ENCODE peak calls at places on chromosomes 7 and 10, in ten cellular contexts. K, C, L, S, H, I, U, M, A and B are unnamed samples.

GRCh38 chr10:131003455-131003854 is 308.1 kb downstream of the TCERG1L start:
- DNase-seq in H (no peak), S (no peak), A (no peak), K (no peak), U (no peak), M (no peak), L (no peak), I (no peak), C (no peak), B (no peak)

GRCh38 chr10:105540381-105540780 is 899.3 kb downstream of the SORCS3 start:
- DNase-seq in A (no peak), I (no peak), C (no peak), H (no peak), S (no peak), K (no peak), U (no peak), L (no peak), M (no peak), B (no peak)

GRCh38 chr10:21572578-21572977 is 38.5 kb downstream of the MLLT10 start:
- DNase-seq in S (peak), H (no peak), K (peak), L (no peak), I (no peak), C (no peak), A (no peak), M (no peak), U (peak), B (no peak)

GRCh38 chr10:87960230-87960629 is 96.8 kb downstream of the PTEN start:
- DNase-seq in I (no peak), U (no peak), C (no peak), L (no peak), M (no peak), A (no peak), S (peak), H (no peak), K (no peak), B (no peak)

GRCh38 chr7:130278892-130279690 is 12.4 kb downstream of the CPA2 start:
- DNase-seq in C (no peak), A (no peak), S (peak), M (no peak), K (no peak), I (no peak), H (no peak), U (no peak), L (no peak), B (no peak)

GRCh38 chr10:55474258-55474657 is 673.2 kb upstream of the PCDH15 start:
- DNase-seq in A (no peak), K (no peak), U (no peak), L (no peak), I (no peak), C (no peak), M (no peak), H (no peak), S (no peak), B (no peak)

GRCh38 chr7:36474283-36475010 is 84.8 kb downstream of the ANLN start:
- DNase-seq in L (no peak), K (no peak), A (no peak), H (no peak), M (no peak), S (peak), C (no peak), U (no peak), I (peak), B (no peak)

GRCh38 chr7:12650080-12650479 is 37.4 kb upstream of the ARL4A start:
- DNase-seq in M (no peak), I (no peak), H (no peak), U (no peak), S (no peak), K (no peak), L (no peak), C (no peak), A (no peak), B (no peak)

GRCh38 chr10:49615213-49615612 is 1.4 kb downstream of the CHAT start:
- DNase-seq in K (no peak), H (no peak), U (no peak), M (peak), S (no peak), L (no peak), A (peak), I (no peak), C (no peak), B (peak)

GRCh38 chr7:17774248-17774647 is 166.0 kb downstream of the SNX13 start:
- DNase-seq in C (no peak), U (no peak), M (no peak), L (no peak), A (no peak), I (no peak), H (no peak), K (no peak), S (peak), B (no peak)

GRCh38 chr10:60208676-60209269 is 180.9 kb downstream of the ANK3 start:
- DNase-seq in A (no peak), L (no peak), S (peak), M (no peak), H (no peak), U (no peak), K (no peak), C (no peak), I (peak), B (no peak)

GRCh38 chr7:88002617-88003016 is 68.6 kb downstream of the ADAM22 start:
- DNase-seq in A (no peak), M (no peak), C (no peak), S (no peak), U (no peak), I (no peak), L (no peak), H (no peak), K (no peak), B (no peak)

GRCh38 chr7:100642534-100642907 is 1.2 kb upstream of the TFR2 start:
- DNase-seq in I (peak), M (peak), H (no peak), K (no peak), A (no peak), U (no peak), S (no peak), L (no peak), C (no peak), B (peak)

DNA sequence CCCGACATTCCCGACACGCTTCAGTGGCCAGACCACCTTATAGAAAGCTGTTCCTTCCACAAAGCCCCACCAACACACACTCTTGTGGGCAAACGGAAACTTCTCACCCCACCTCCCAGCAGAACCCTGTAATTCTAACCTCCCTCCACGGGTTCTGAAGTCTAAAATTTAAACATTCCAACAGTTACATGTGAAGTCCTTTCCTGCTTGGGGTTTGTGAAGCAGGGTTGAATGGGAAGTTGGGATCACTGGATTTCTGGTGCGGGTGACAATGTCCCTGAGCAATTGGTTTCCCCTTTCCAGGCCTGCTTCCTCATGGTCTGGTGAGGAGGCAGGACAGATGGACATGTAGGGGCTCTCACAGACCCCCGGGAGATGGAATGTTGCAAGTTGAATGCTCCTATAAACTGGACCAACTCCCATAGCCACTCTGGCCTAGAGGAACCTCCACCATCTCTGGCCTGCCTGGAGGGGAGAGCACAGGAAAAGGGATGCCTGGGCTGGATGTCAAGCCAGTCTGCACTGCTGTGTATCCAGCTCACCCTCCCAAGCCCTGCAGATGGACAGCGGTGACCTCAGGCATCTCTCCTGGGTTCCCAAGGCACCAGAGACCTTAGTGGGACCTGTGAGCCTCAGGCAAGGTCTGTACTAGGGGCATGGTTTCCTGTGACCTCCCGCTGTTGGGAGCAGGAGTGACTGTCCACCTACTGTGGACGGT is 11.3 kb downstream of the PDAP1 start:
- DNase-seq in M (no peak), S (no peak), K (no peak), L (no peak), I (no peak), C (no peak), U (no peak), A (no peak), H (no peak), B (no peak)
- TF ChIP-seq POLR2A in M (no peak), S (no peak), K (no peak), L (no peak), I (peak), C (no peak), U (no peak), A (no peak), H (no peak), B (no peak)

GRCh38 chr10:91017202-91017601 is 96.3 kb upstream of the ANKRD1 start:
- DNase-seq in S (no peak), U (no peak), K (no peak), A (no peak), M (no peak), L (no peak), I (no peak), H (no peak), C (no peak), B (no peak)
- H3K27ac ChIP-seq in S (no peak), U (no peak), K (no peak), A (no peak), M (no peak), L (no peak), I (no peak), H (no peak), C (no peak), B (no peak)

GRCh38 chr7:56105508-56105907 is 768 bp downstream of the CHCHD2 start:
- DNase-seq in A (no peak), L (no peak), K (no peak), M (peak), H (no peak), S (peak), I (no peak), U (no peak), C (no peak), B (no peak)

GRCh38 chr7:56110611-56111010 is 4.3 kb upstream of the CHCHD2 start:
- DNase-seq in U (no peak), I (no peak), S (no peak), L (no peak), K (no peak), C (no peak), M (no peak), A (no peak), H (no peak), B (no peak)

GRCh38 chr7:56106108-56107073 is at the start of gene CHCHD2:
- DNase-seq in S (peak), U (peak), A (peak), H (peak), K (peak), C (peak), M (peak), I (peak), L (peak), B (peak)

GRCh38 chr7:56107954-56108258 is 1.6 kb upstream of the CHCHD2 start:
- DNase-seq in S (no peak), I (no peak), U (no peak), C (no peak), K (no peak), H (no peak), L (no peak), M (no peak), A (no peak), B (no peak)
- TF ChIP-seq POLR2A in S (no peak), I (no peak), U (no peak), C (no peak), K (no peak), H (no peak), L (no peak), M (no peak), A (no peak), B (no peak)

GRCh38 chr10:74839708-74840107 is 13.3 kb downstream of the KAT6B start:
- DNase-seq in U (no peak), H (no peak), L (no peak), C (no peak), I (no peak), S (no peak), A (no peak), K (no peak), M (no peak), B (no peak)

GRCh38 chr10:74831518-74832120 is 5.2 kb downstream of the KAT6B start:
- DNase-seq in C (no peak), K (no peak), U (no peak), H (no peak), L (no peak), S (no peak), A (no peak), I (no peak), M (no peak), B (no peak)

GRCh38 chr10:74837750-74838149 is 11.3 kb downstream of the KAT6B start:
- DNase-seq in K (no peak), A (no peak), C (no peak), I (no peak), H (no peak), M (no peak), L (no peak), U (no peak), S (no peak), B (no peak)

GRCh38 chr10:74836855-74837254 is 10.5 kb downstream of the KAT6B start:
- DNase-seq in H (no peak), L (no peak), K (no peak), I (no peak), M (no peak), S (no peak), A (no peak), U (no peak), C (no peak), B (no peak)

DNA sequence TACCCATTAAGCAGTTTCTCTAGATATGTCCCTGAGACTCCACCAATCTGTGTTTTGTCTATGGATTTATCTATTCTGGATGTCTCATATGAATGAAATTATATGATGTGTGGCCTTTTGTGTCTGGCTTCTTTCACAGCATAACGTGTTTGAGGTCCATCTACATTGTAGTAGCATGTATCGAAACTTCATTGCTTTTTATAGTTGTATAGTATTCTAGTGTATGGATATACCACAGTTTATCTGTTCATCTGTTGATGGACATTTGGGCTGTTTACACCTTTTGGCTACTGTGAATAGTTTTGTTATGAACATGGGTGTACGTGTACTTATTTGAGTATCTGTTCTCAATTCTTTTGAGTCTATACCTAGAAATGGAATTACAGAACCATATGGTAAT is 9.6 kb downstream of the KAT6B start:
- DNase-seq in S (no peak), C (no peak), A (no peak), K (no peak), I (no peak), H (no peak), M (no peak), U (no peak), L (no peak), B (no peak)
- H3K27ac ChIP-seq in S (no peak), C (no peak), A (no peak), K (peak), I (no peak), H (no peak), M (no peak), U (no peak), L (no peak), B (no peak)

DNA sequence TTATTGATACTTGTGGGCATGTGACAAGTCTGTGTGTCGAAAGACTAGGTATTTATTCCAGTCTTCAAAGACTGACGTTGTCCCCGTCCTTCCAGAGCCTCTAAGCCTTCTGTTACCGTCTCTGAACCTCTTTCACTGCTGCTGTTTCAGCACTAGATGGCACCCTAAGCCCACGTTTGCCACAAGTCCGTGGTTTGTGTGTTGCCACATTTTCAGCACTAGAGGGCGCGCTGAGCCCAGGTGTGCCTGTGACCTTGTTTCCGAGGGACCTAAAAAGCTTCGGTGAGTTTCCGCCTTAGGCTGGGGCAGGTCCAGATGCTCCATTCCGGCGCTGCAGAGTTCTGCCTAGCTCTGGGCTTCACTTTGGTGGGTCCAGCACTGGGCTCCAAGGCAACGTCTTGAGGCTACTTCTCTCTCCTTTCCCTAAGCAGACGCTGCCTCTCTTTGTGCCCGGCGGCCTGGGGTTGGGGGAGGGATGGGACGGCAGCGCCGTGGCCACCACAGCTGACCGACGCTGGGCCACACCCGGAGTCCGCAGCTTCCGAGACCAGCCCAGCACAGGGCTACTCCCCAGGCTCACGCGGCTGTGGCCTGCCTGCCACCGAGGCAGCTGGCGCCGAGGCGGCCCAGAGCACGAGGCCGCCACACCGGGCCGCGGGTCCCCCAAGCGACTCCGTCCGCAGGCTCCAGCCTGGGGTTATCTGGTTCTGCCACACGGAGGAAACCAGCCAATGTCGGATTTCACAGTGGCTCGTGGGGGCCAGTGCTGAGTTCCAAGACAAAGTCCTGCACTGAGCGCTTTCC is 520.2 kb downstream of the REEP3 start:
- DNase-seq in K (peak), A (peak), M (peak), C (peak), U (peak), I (peak), H (peak), S (peak), L (peak), B (peak)
- TF ChIP-seq POLR2A in K (no peak), A (no peak), M (no peak), C (no peak), U (no peak), I (no peak), H (no peak), S (peak), L (no peak), B (no peak)

GRCh38 chr10:7467031-7467667 is 56.3 kb upstream of the SFMBT2 start:
- DNase-seq in U (no peak), A (no peak), S (no peak), L (no peak), H (no peak), I (no peak), K (no peak), M (no peak), C (no peak), B (no peak)

GRCh38 chr10:7473474-7473873 is 62.6 kb upstream of the SFMBT2 start:
- DNase-seq in C (no peak), L (no peak), I (no peak), S (no peak), K (no peak), M (no peak), U (no peak), H (no peak), A (no peak), B (no peak)

GRCh38 chr10:7471720-7472367 is 61.0 kb upstream of the SFMBT2 start:
- DNase-seq in S (no peak), U (no peak), K (no peak), L (no peak), H (no peak), M (peak), I (no peak), C (no peak), A (no peak), B (peak)

GRCh38 chr10:7474388-7474787 is 63.6 kb upstream of the SFMBT2 start:
- DNase-seq in A (no peak), C (no peak), L (no peak), K (no peak), U (no peak), I (no peak), M (no peak), S (no peak), H (no peak), B (peak)

DNA sequence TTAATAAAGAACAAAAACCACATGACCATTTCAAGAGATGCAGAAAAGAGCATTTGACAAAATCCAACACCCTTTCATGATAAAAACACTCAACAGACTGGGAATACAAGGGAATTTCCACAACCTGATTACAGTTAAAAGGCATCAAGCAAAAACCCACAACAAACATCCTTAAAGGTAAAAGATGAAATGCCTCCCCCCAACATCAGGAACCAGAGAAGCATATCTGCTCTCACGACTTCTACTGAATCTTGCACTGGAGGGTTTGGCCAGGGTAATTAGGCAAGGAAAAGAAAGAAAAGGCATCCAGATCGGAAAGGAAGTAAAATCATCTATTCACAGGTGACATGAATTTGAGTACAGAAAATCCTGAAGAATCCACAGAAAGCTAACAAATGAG is 59.5 kb upstream of the SFMBT2 start:
- DNase-seq in U (no peak), A (no peak), K (no peak), H (no peak), M (no peak), I (no peak), S (no peak), C (no peak), L (no peak), B (no peak)
- H3K27ac ChIP-seq in U (no peak), A (no peak), K (no peak), H (no peak), M (no peak), I (no peak), S (no peak), C (no peak), L (no peak), B (no peak)

GRCh38 chr7:44650242-44650641 is 43.8 kb downstream of the OGDH start:
- DNase-seq in C (no peak), L (no peak), S (no peak), A (no peak), K (no peak), U (no peak), M (no peak), I (no peak), H (no peak), B (no peak)

GRCh38 chr7:44658979-44659378 is 52.6 kb downstream of the OGDH start:
- DNase-seq in C (no peak), K (no peak), H (no peak), M (no peak), I (no peak), U (no peak), S (no peak), A (no peak), L (no peak), B (peak)

GRCh38 chr7:44650772-44651171 is 44.3 kb downstream of the OGDH start:
- DNase-seq in H (no peak), M (no peak), K (no peak), C (no peak), U (no peak), A (peak), L (no peak), I (no peak), S (no peak), B (no peak)

GRCh38 chr7:44655341-44655740 is 48.9 kb downstream of the OGDH start:
- DNase-seq in L (no peak), A (no peak), K (no peak), I (no peak), H (no peak), M (no peak), U (no peak), S (no peak), C (no peak), B (no peak)

DNA sequence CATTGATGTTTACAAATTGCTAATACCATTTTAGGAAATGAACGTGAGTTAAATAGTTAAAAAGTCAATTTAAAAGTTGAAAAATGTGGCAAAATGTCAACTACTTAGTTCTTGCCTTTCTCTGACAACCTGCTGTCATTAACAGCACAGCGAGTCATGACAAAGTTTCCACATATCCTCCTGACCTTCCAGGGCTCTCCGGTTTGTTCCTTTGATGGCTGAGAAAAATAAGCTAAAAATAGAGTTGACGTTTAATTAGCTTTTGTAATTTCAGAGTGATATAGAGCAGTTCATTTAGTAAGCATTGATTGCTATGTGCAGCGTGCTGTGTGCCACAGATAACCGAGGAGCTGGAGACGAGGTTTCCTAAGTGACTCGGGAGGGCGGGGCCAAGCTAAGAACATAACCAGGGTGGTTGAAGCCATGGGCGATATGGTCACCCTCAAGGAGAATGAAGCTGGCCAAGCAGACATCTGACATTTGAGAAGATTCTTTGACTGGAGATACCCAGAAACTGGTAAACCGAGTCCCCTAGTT is 47.9 kb downstream of the OGDH start:
- DNase-seq in S (no peak), K (no peak), M (no peak), A (peak), H (no peak), I (no peak), U (no peak), C (no peak), L (no peak), B (no peak)
- TF ChIP-seq POLR2A in S (no peak), K (no peak), M (no peak), A (no peak), H (no peak), I (no peak), U (no peak), C (no peak), L (no peak), B (no peak)